ENCODE peak calls at places on chromosomes 16 and 17, in seven cellular contexts. K, E, X, T, G, R and F are unnamed samples.

GRCh38 chr17:81309140-81309858 is 14.2 kb upstream of the SLC38A10 start:
- DNase-seq in K (peak), E (peak), X (peak), T (peak), G (peak), R (peak), F (peak)

GRCh38 chr17:7060165-7060890 is 16.4 kb upstream of the SLC16A11 start:
- DNase-seq in K (no peak), E (no peak), X (no peak), T (no peak), G (peak), R (peak), F (no peak)

GRCh38 chr17:68199837-68200688 is 47.8 kb upstream of the AMZ2 start:
- DNase-seq in K (no peak), E (peak), X (no peak), T (no peak), G (no peak), R (peak), F (no peak)

GRCh38 chr17:63740464-63741181 is 976 bp downstream of the STRADA start:
- DNase-seq in K (no peak), E (peak), X (no peak), T (no peak), G (peak), R (no peak), F (no peak)

GRCh38 chr17:42409467-42410351 is 13.3 kb downstream of the CAVIN1 start:
- DNase-seq in K (no peak), E (no peak), X (no peak), T (peak), G (peak), R (peak), F (no peak)

GRCh38 chr17:17103160-17103559 is 60.9 kb downstream of the MPRIP start:
- DNase-seq in K (no peak), E (no peak), X (no peak), T (no peak), G (no peak), R (no peak), F (no peak)

GRCh38 chr16:84699712-84700517 is at the start of gene USP10:
- DNase-seq in K (peak), E (peak), X (peak), T (peak), G (peak), R (peak), F (peak)

GRCh38 chr17:11880714-11881113 is 116.6 kb downstream of the ZNF18 start:
- DNase-seq in K (no peak), E (peak), X (no peak), T (no peak), G (no peak), R (no peak), F (no peak)

GRCh38 chr16:67661101-67661661 is 421 bp downstream of the PARD6A start:
- DNase-seq in K (peak), E (peak), X (peak), T (peak), G (peak), R (peak), F (peak)

GRCh38 chr16:75996491-75996890 is 270.2 kb upstream of the CPHXL start:
- DNase-seq in K (no peak), E (no peak), X (no peak), T (no peak), G (no peak), R (peak), F (no peak)

DNA sequence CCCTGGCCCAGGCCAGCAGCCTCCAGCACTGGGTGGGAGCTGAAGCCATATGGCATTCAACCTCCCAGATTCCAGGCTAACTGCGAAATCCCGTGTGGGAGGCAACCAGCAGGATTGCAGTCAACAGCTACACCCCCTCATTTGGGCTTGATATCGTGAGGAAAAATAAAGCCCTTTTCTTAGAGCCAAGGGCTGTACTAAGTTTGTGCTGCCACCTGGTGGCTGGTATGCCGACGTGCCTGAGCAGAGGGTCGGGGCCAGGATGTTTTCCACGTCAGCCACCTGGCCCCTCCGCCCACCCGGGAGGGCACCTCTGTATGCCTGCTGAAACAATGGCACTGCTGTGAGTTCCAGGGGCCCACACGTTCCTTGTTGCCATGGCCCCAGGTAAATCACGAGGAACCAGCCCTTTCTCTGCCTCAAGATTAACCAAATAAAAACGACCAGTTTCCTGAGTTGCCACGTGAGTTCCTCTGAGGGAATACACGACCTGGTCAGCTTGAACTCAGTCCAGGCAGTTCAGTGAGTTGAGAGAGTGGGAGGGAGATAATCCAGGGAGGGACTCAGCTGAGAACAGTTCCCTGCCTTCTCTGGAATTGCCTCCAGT is 9.0 kb downstream of the TMEM98 start:
- DNase-seq in K (peak), E (peak), X (peak), T (peak), G (peak), R (peak), F (peak)
- H2AK5ac ChIP-seq in K (no peak), E (no peak), X (peak), T (no peak), G (peak), R (no peak), F (no peak)

DNA sequence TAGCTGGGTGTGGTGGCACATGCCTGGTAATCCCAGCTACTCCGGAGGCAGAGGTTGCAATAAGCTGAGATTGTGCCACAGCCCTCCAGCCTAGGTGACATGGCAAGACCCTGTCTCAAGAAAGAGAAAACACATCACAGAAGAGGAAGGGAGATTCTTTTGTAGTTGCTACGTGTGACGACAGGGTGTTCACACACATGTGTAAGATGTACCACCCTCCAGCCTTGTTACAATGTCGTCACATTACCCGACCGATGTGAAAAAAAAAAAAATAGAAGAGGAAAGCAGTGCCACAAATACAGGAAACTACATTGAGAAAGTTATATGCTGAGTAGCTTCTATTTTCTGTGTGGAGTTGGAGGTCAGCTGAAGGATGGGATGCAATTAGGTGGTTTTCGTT is 56.0 kb downstream of the CLUH start:
- DNase-seq in K (no peak), E (no peak), X (no peak), T (no peak), G (no peak), R (no peak), F (no peak)
- H2AK5ac ChIP-seq in K (no peak), E (no peak), X (no peak), T (no peak), G (peak), R (no peak), F (no peak)

DNA sequence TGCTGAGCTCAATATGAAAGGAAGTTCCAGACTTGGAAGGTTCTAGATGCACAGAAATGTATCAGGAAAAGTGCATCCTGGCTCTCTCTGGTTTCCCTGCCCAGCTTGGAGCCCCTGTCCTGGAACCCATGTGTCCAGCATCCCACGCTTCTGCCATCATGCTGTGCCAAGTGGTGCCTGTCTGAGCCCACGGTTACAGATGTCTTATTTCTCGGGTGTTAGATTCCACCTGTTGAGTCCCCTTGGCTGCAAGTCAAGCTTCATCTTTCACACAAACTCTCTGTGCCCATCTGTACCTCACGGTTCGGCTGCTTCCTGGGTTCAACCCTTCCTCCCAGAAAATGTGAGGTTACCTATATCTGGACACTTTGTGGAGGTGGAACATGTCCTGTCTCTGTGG is 22.5 kb downstream of the OR1D5 start:
- DNase-seq in K (no peak), E (no peak), X (no peak), T (no peak), G (no peak), R (no peak), F (no peak)
- H2AK5ac ChIP-seq in K (no peak), E (no peak), X (no peak), T (no peak), G (no peak), R (no peak), F (no peak)

DNA sequence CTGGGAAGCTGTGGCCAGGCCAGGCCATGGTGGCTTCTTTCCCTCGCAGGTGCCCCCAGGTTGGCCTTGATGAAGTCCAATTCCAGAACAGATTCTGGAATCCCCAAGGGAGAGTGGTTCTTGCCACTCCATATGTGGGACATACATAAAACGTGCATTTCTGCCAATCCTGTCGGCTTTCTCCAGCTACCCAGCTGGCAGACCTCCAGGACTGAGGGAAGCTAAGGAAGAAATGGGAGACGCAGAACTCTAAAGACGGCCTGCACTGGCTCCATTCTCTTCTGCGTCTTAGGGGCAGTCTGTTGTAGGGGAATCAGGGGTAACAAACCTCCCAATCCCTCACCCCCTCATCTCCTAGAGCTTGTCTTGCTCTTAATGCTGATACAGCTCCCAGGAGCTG is 219.2 kb upstream of the CDH5 start:
- DNase-seq in K (no peak), E (no peak), X (no peak), T (no peak), G (no peak), R (no peak), F (no peak)
- H2AK5ac ChIP-seq in K (no peak), E (no peak), X (no peak), T (no peak), G (peak), R (no peak), F (no peak)

DNA sequence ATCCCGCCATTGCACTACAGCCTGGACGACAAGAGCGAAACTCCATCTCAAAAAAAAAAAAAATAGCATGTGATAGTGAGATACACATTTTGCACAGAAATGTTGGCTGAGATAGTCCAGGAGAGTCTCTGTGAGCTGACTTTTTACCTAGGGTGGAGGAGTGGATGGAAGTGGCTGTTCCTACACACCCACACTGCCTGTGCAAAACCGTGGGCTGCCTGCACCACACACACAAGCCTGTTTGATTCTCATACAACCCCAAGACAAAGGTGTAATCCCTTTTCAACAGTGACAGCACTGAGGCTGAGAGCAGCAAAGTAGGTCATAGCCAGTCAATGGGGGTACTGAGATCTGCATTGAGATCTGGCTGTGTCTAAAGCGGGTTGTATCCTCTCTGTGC is 86.8 kb downstream of the MARF1 start:
- DNase-seq in K (no peak), E (no peak), X (no peak), T (no peak), G (no peak), R (no peak), F (no peak)
- H2AK5ac ChIP-seq in K (no peak), E (no peak), X (no peak), T (no peak), G (no peak), R (no peak), F (no peak)

GRCh38 chr17:56819431-56820145 is 14.1 kb downstream of the C17orf67 start:
- DNase-seq in K (peak), E (peak), X (peak), T (peak), G (peak), R (peak), F (peak)
- H2AK5ac ChIP-seq in K (no peak), E (no peak), X (no peak), T (no peak), G (no peak), R (no peak), F (no peak)

GRCh38 chr17:18344021-18344420 is 19.3 kb downstream of the SHMT1 start:
- DNase-seq in K (no peak), E (no peak), X (no peak), T (no peak), G (no peak), R (no peak), F (no peak)

GRCh38 chr17:18339933-18340332 is 23.4 kb downstream of the SHMT1 start:
- DNase-seq in K (no peak), E (no peak), X (no peak), T (no peak), G (no peak), R (no peak), F (no peak)
- H2AK5ac ChIP-seq in K (no peak), E (no peak), X (no peak), T (no peak), G (no peak), R (no peak), F (no peak)